ENCODE peak calls at places on chromosomes 4 and X, in five cellular contexts. B is A549; E is cardiac muscle cell; F is stomach; J is CD4-positive, alpha-beta T cell. W is an unnamed sample.

GRCh38 chrX:69229436-69229835 is 64.2 kb upstream of the PJA1 start:
- DNase-seq in B (no peak), E (no peak), F (no peak), J (no peak), W (no peak)

GRCh38 chr4:181350578-181351420 is 892.4 kb upstream of the TENM3 start:
- DNase-seq in B (no peak), E (no peak), F (no peak), J (no peak), W (no peak)

GRCh38 chr4:8728536-8729407 is 136.2 kb downstream of the CPZ start:
- DNase-seq in B (no peak), E (no peak), F (peak), J (no peak), W (no peak)

GRCh38 chr4:122854444-122854843 is 27.8 kb downstream of the FGF2 start:
- DNase-seq in B (no peak), E (no peak), F (no peak), J (no peak), W (no peak)

GRCh38 chr4:83473966-83474365 is 10.9 kb downstream of the ABRAXAS1 start:
- DNase-seq in B (no peak), E (no peak), F (no peak), J (no peak), W (no peak)

GRCh38 chr4:169210516-169211108 is 60.1 kb downstream of the SH3RF1 start:
- DNase-seq in B (no peak), E (no peak), F (no peak), J (no peak), W (no peak)

GRCh38 chrX:55056820-55057690 is 17.8 kb upstream of the PAGE2B start:
- DNase-seq in B (no peak), E (no peak), F (no peak), J (no peak), W (no peak)

GRCh38 chr4:121792966-121793365 is 8.2 kb upstream of the EXOSC9 start:
- DNase-seq in B (no peak), E (no peak), F (no peak), J (no peak), W (no peak)

GRCh38 chrX:42686706-42687105 is 91.3 kb downstream of the PPP1R2C start:
- DNase-seq in B (no peak), E (no peak), F (no peak), J (no peak), W (no peak)

GRCh38 chrX:10603612-10604011 is 16.8 kb downstream of the MID1 start:
- DNase-seq in B (no peak), E (no peak), F (no peak), J (no peak), W (no peak)

GRCh38 chr4:138275216-138275615 is 33.1 kb upstream of the SLC7A11 start:
- DNase-seq in B (no peak), E (no peak), F (no peak), J (no peak), W (no peak)

GRCh38 chr4:38621004-38621684 is 42.9 kb upstream of the KLF3 start:
- DNase-seq in B (peak), E (no peak), F (peak), J (no peak), W (peak)

GRCh38 chrX:51614353-51614752 is 4.4 kb downstream of the CENPVL3 start:
- DNase-seq in B (peak), E (peak), F (no peak), J (no peak), W (no peak)
- TF ChIP-seq CTCF in B (peak), E (peak), F (no peak), J (no peak), W (peak)

GRCh38 chr4:151043803-151044535 is 28.9 kb upstream of the LRBA start:
- DNase-seq in B (no peak), E (no peak), F (no peak), J (no peak), W (no peak)

GRCh38 chr4:151034829-151035228 is 19.7 kb upstream of the LRBA start:
- DNase-seq in B (no peak), E (no peak), F (no peak), J (no peak), W (no peak)

GRCh38 chr4:151039733-151040132 is 24.6 kb upstream of the LRBA start:
- DNase-seq in B (no peak), E (no peak), F (no peak), J (no peak), W (no peak)

GRCh38 chr4:151035321-151035720 is 20.2 kb upstream of the LRBA start:
- DNase-seq in B (no peak), E (no peak), F (peak), J (no peak), W (peak)

GRCh38 chr4:151038452-151039157 is 23.5 kb upstream of the LRBA start:
- DNase-seq in B (no peak), E (no peak), F (no peak), J (no peak), W (no peak)
- TF ChIP-seq CTCF in B (no peak), E (no peak), F (no peak), J (no peak), W (no peak)

GRCh38 chr4:99088485-99089365 is at the start of gene ADH5:
- DNase-seq in B (peak), E (peak), F (peak), J (peak), W (peak)
- TF ChIP-seq CTCF in B (no peak), E (no peak), F (no peak), J (no peak), W (no peak)

GRCh38 chrX:117510453-117510852 is 606.2 kb downstream of the KLHL13 start:
- DNase-seq in B (no peak), E (peak), F (no peak), J (no peak), W (no peak)
- TF ChIP-seq CTCF in B (no peak), E (no peak), F (no peak), J (no peak), W (no peak)

GRCh38 chr4:84503495-84504437 is 4.7 kb upstream of the NKX6-1 start:
- DNase-seq in B (peak), E (peak), F (no peak), J (no peak), W (peak)
- TF ChIP-seq CTCF in B (peak), E (peak), F (no peak), J (no peak), W (peak)

DNA sequence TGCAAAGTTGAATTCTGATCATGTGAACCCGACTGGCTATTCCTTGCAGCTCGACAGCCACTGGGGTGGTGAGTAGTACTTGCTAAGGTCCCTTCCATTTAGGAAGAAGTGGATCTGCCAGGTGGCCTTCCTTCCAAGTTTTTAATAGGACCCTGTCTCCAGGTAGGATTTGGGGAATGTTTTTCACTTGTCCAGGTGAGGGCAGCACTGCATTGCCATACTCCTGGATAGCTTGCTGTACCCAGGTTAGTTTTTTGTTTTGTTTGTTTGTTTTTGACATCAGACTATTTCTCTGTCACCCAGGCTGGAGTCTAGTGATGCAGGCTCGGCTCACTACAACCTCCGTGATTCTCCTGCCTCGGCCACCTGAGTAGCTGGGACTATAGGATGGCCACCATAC is 29.8 kb downstream of the SAGE1 start:
- DNase-seq in B (peak), E (no peak), F (no peak), J (no peak), W (peak)
- TF ChIP-seq CTCF in B (peak), E (no peak), F (no peak), J (no peak), W (no peak)

DNA sequence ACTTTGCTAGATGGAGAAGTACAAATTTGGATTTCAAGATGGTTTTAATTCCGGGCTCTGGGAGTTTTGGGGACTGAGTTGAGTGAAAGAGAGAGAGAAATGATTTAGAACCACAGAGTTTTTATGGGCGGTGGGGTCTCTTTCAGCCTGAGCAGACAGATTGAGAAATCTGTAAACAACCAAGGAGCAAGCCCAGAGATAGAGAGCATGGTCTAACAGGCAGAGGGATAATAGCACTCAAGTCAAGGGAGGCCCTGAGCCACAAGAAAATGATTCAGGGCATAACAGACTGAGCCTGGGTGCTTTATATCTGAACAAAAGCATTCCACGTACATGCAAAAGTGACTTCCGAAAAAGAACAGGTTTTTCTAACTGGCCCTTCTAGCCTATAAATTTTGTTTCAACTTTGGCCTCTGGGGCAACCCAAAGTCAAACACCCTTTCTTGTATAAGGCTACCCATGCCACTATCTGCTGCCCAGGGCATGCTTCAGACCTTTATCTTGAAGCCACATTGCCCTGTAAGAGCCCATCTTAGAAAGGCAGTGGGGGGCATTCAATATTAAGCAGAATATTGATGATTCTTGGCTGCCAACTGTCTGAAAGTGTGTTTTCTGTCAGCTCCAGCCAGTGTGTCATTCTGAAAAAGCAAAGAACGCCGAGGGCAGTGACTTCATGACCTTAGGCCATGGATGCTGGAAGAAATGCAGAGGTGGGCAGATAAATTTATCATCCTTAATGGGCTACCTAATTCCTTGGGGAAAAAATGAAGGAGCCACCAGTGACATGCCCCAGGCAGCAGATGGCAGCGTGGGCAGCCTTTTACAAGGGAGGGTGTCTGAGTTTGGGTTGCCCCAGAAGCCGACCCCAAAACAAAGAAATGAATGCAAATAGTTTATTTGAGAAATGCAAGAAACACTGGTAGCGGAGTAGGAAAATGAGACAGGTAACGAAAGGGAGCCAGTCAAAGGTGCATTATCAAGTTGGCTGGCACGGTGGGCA is 637.6 kb downstream of the MID1IP1 start:
- DNase-seq in B (no peak), E (no peak), F (no peak), J (no peak), W (no peak)
- TF ChIP-seq CTCF in B (no peak), E (no peak), F (no peak), J (no peak), W (no peak)

GRCh38 chr4:162131256-162131655 is 32.5 kb downstream of the FSTL5 start:
- DNase-seq in B (no peak), E (no peak), F (no peak), J (no peak), W (peak)
- TF ChIP-seq CTCF in B (peak), E (no peak), F (no peak), J (no peak), W (no peak)

DNA sequence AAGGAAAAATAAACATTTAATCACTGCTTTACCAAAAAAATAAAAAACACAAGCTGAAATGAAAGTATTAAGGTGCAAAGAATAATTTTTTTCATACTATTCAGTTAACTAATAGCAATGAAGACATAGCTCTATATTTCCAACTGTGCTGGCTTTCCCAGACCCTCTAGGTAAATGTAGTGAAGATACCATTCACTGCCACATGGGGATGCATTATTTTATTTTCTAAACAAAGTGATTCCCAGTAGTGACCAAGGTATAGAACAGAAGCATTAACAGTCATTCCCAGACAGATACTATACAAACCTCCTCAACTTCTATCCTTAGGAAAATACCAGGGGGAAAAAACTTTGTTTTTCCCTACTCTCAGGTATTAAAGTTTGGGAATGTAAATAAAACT is 39.4 kb downstream of the ANTXR2 start:
- DNase-seq in B (no peak), E (no peak), F (no peak), J (no peak), W (no peak)
- TF ChIP-seq CTCF in B (no peak), E (peak), F (no peak), J (no peak), W (no peak)

DNA sequence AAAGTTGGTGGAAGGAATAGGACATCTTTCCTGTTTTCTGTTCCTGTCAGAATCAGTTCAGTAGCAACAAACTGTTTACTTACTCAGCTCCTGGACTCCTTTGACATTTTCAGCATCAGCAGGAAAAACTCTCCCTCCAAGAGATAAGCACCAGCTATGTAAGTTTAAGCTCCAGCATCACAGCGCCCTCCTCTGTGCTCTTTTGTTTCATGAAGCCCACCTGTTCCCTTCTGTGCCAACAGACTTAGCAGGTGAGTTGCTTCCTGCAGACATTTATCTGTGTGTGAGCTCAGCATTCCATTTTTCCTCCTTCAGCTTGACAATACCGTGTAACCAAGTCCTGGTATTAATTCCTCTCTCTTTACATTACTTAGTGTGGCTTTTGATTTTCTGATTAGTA is 644.1 kb upstream of the AGA start:
- DNase-seq in B (no peak), E (peak), F (no peak), J (no peak), W (peak)
- TF ChIP-seq CTCF in B (no peak), E (no peak), F (no peak), J (no peak), W (no peak)